ENCODE peak calls at places on chromosome 7, in ten cellular contexts. W is HCT116, Q is suprapubic skin, Z is spleen, G is A549, M is IMR-90, H is gastrocnemius medialis, K is heart left ventricle, V is sigmoid colon, Y is prostate gland. R is an unnamed sample.

GRCh38 chr7:155694846-155695245 is 50.4 kb downstream of the RBM33 start:
- DNase-seq in W (no peak), Q (no peak), Z (no peak), G (no peak), M (peak; percentile 55), H (no peak), K (no peak), V (no peak), Y (no peak), R (no peak)

GRCh38 chr7:26417911-26418413 is 126.3 kb downstream of the SNX10 start:
- DNase-seq in W (no peak), Q (no peak), Z (no peak), G (no peak), M (no peak), H (no peak), K (no peak), V (no peak), Y (no peak), R (no peak)

GRCh38 chr7:27423290-27423689 is 180.7 kb downstream of the EVX1 start:
- DNase-seq in W (no peak), Q (no peak), Z (no peak), G (no peak), M (no peak), H (no peak), K (no peak), V (no peak), Y (peak; percentile 85), R (no peak)

GRCh38 chr7:50782376-50783208 is at the start of gene GRB10:
- DNase-seq in W (no peak), Q (no peak), Z (no peak), G (no peak), M (peak; percentile 20), H (no peak), K (peak; percentile 50), V (peak; percentile 75), Y (no peak), R (no peak)

GRCh38 chr7:26298432-26299058 is 6.9 kb downstream of the SNX10 start:
- DNase-seq in W (no peak), Q (no peak), Z (no peak), G (no peak), M (no peak), H (no peak), K (no peak), V (no peak), Y (no peak), R (no peak)

GRCh38 chr7:111855161-111855841 is 293.0 kb upstream of the IMMP2L start:
- DNase-seq in W (peak; percentile 38), Q (no peak), Z (no peak), G (peak; percentile 58), M (peak; percentile 79), H (no peak), K (no peak), V (no peak), Y (peak; percentile 44), R (no peak)

GRCh38 chr7:105940111-105940510 is 23.0 kb upstream of the CDHR3 start:
- DNase-seq in W (no peak), Q (no peak), Z (no peak), G (no peak), M (no peak), H (no peak), K (no peak), V (no peak), Y (peak; percentile 59), R (no peak)

GRCh38 chr7:86469680-86470295 is 173.9 kb upstream of the GRM3 start:
- DNase-seq in W (peak; percentile 78), Q (no peak), Z (no peak), G (peak; percentile 78), M (peak; percentile 55), H (no peak), K (no peak), V (peak; percentile 61), Y (peak; percentile 6), R (no peak)

GRCh38 chr7:3370068-3370704 is 69.1 kb downstream of the SDK1 start:
- DNase-seq in W (no peak), Q (no peak), Z (no peak), G (no peak), M (no peak), H (no peak), K (no peak), V (no peak), Y (no peak), R (no peak)

GRCh38 chr7:102424129-102424551 is 9.2 kb upstream of the ORAI2 start:
- DNase-seq in W (no peak), Q (no peak), Z (no peak), G (no peak), M (no peak), H (no peak), K (no peak), V (no peak), Y (no peak), R (no peak)

GRCh38 chr7:102426268-102427031 is 6.9 kb upstream of the ORAI2 start:
- DNase-seq in W (no peak), Q (no peak), Z (peak; percentile 94), G (no peak), M (no peak), H (no peak), K (no peak), V (no peak), Y (no peak), R (no peak)

GRCh38 chr7:102424787-102425218 is 8.6 kb upstream of the ORAI2 start:
- DNase-seq in W (no peak), Q (no peak), Z (peak; percentile 87), G (no peak), M (no peak), H (no peak), K (no peak), V (no peak), Y (no peak), R (no peak)

GRCh38 chr7:102429141-102429904 is 4.1 kb upstream of the ORAI2 start:
- DNase-seq in W (no peak), Q (no peak), Z (no peak), G (no peak), M (no peak), H (no peak), K (no peak), V (no peak), Y (no peak), R (no peak)

DNA sequence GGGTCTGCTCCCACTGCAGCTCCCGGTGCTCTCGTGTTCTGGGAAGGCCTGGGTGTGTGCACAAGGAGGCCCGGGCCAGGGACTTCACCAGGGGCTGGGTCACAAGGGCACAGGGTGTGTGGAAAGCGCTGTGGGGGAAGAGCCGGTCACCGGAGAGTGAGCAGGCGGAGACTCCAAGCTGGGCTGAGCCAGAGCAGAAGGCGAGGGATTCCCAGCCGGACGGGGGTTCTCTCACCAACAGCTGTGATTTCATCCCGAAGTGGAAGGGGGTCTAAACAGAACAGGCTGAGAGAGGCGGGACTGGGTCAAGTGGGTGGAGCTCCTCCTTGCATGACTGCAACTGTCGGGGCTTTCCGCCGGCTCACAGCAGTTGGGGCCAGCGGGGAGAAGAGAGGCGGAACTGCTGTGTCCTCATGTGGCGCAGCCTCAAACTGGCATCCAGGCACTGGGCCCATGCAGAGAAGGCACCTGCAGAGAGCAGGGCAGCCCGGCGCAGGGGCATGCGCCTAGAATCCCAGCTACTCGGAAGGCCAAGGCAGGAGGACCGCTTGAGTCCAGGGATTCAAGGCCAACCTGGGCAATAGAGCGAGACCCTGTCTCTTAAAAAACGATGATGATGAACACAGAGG is 7.6 kb upstream of the ORAI2 start:
- DNase-seq in W (no peak), Q (no peak), Z (peak; percentile 98), G (no peak), M (no peak), H (no peak), K (no peak), V (no peak), Y (no peak), R (peak; percentile 67)
- TF ChIP-seq POLR2A in W (no peak), Q (peak; percentile 43), Z (peak; percentile 58), G (no peak), M (no peak), H (no peak), K (no peak), V (no peak), Y (no peak), R (peak; percentile 19)

DNA sequence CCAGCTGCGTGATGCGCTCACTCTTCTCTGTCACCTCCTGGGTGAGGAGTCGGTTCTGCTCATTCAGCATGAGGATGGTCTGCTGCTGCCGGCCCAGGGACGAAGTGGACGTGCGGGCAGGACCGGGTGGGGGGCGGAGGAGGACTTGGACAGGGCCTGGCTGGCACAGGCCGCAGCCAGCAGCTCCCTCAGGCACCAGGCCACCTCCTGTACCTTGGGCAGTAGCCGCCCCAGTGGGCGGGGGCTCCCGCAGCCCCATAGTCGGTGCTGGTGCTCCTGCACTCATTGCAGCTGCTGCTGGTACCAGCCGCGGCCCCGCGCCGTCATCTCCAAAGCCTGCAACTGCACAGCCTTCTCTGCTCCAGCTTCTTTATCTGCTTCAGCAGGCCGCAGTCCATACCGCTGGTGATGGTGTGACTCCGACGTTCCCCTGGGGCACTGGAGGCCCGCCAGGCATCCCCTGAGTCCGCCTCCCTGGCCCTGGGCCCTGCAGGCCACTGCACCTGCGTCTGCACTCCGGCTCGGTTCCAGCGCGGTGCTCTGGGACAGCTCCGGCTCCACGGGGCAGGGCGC is 884.9 kb upstream of the ZNF722 start:
- DNase-seq in W (no peak), Q (no peak), Z (no peak), G (no peak), M (no peak), H (no peak), K (no peak), V (no peak), Y (no peak), R (no peak)
- H3K27ac ChIP-seq in W (no peak overlapping the region), Q (no peak overlapping the region), Z (no peak overlapping the region), G (no peak overlapping the region), M (no peak overlapping the region), H (no peak overlapping the region), K (no peak overlapping the region), V (no peak overlapping the region), Y (no peak overlapping the region), R (no peak overlapping the region)

DNA sequence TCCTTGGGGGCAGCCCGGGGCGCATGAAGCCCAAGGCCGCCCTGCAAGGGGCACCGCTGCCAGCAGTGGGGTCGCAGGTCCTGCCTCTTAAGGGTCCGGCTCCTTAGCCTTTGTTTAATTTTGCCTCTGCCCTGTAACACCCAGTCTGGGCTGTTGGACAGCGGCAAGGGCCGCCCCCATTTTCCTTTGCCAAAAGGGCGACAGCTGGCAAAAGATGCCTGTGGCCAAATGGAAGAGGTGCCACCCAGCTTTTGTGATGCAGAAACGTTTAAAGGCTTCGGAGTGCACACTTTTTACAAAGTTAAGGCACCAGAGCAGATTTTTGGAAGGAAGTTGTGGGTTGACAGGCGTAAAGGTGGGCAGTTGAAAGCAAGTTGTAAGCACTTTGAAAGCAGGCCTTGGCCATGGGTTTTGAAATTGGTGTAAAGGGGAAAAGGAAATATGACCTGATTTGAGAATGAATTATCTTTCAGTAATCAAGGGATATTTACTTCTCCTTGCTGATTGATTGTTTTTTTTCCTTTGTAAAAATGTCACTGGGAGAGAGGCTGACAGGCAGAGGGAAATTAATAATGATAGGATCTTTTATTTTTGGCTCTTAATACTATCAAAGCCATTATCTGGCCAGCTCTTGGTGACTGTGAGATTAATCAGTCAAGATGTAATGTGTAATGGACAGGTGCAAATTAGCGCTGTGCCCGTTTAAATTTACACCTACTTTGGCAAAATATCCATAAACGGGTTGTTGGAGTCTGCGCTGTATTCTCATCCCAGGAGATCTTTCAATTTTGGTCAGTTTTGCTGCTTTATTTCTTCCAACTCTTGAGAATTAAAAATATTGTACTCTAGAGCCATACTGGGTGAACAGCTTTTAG is 1.2 kb downstream of the CASD1 start:
- DNase-seq in W (no peak), Q (no peak), Z (no peak), G (peak; percentile 54), M (peak; percentile 2), H (peak; percentile 5), K (no peak), V (no peak), Y (peak; percentile 19), R (no peak)
- TF ChIP-seq POLR2A in W (no peak), Q (no peak), Z (no peak), G (no peak), M (no peak), H (no peak), K (no peak), V (no peak), Y (no peak), R (no peak)

GRCh38 chr7:96313940-96314339 is 8.0 kb downstream of the SLC25A13 start:
- DNase-seq in W (no peak), Q (no peak), Z (no peak), G (no peak), M (no peak), H (no peak), K (no peak), V (no peak), Y (no peak), R (no peak)
- H3K27ac ChIP-seq in W (no peak overlapping the region), Q (no peak overlapping the region), Z (no peak overlapping the region), G (no peak overlapping the region), M (no peak overlapping the region), H (no peak overlapping the region), K (no peak overlapping the region), V (no peak overlapping the region), Y (no peak overlapping the region), R (no peak overlapping the region)